ENCODE peak calls at places on chromosomes 5 and 9, in seven cellular contexts. One of them, this sample, is unnamed.

GRCh38 chr5:107917983-107918382 is 247.2 kb upstream of the EFNA5 start:
- DNase-seq in stimulated activated CD4-positive, alpha-beta T cell treated with anti-CD3 and anti-CD28 coated beads, Interleukin-2, amount 100 ng/mL, for 48 hours: no peak
- DNase-seq in activated CD8-positive, alpha-beta memory T cell treated with anti-CD3 and anti-CD28 coated beads, Interleukin-2, amount 50 U/mL, for 48 hours: no peak
- DNase-seq in heart right ventricle: no peak
- DNase-seq in Caki2: no peak
- DNase-seq in A673: peak; percentile 4
- DNase-seq in pons: no peak
- DNase-seq in this sample: peak; percentile 3

GRCh38 chr9:123609844-123610243 is 253.8 kb downstream of the CRB2 start:
- DNase-seq in heart right ventricle: no peak
- DNase-seq in stimulated activated CD4-positive, alpha-beta T cell treated with anti-CD3 and anti-CD28 coated beads, Interleukin-2, amount 100 ng/mL, for 48 hours: no peak
- DNase-seq in activated CD8-positive, alpha-beta memory T cell treated with anti-CD3 and anti-CD28 coated beads, Interleukin-2, amount 50 U/mL, for 48 hours: no peak
- DNase-seq in Caki2: no peak
- DNase-seq in A673: peak; percentile 12
- DNase-seq in pons: peak; percentile 8
- DNase-seq in this sample: no peak

GRCh38 chr5:119368238-119368630 is 12.4 kb downstream of the TNFAIP8 start:
- DNase-seq in stimulated activated CD4-positive, alpha-beta T cell treated with anti-CD3 and anti-CD28 coated beads, Interleukin-2, amount 100 ng/mL, for 48 hours: no peak
- DNase-seq in heart right ventricle: no peak
- DNase-seq in A673: no peak
- DNase-seq in Caki2: no peak
- DNase-seq in pons: no peak
- DNase-seq in activated CD8-positive, alpha-beta memory T cell treated with anti-CD3 and anti-CD28 coated beads, Interleukin-2, amount 50 U/mL, for 48 hours: no peak
- DNase-seq in this sample: no peak

GRCh38 chr9:127658431-127658830 is 46.4 kb downstream of the STXBP1 start:
- DNase-seq in activated CD8-positive, alpha-beta memory T cell treated with anti-CD3 and anti-CD28 coated beads, Interleukin-2, amount 50 U/mL, for 48 hours: no peak
- DNase-seq in pons: no peak
- DNase-seq in stimulated activated CD4-positive, alpha-beta T cell treated with anti-CD3 and anti-CD28 coated beads, Interleukin-2, amount 100 ng/mL, for 48 hours: no peak
- DNase-seq in heart right ventricle: no peak
- DNase-seq in A673: no peak
- DNase-seq in Caki2: no peak
- DNase-seq in this sample: no peak

GRCh38 chr9:123453904-123454321 is 97.9 kb downstream of the CRB2 start:
- DNase-seq in A673: no peak
- DNase-seq in stimulated activated CD4-positive, alpha-beta T cell treated with anti-CD3 and anti-CD28 coated beads, Interleukin-2, amount 100 ng/mL, for 48 hours: no peak
- DNase-seq in heart right ventricle: peak; percentile 32
- DNase-seq in pons: peak; percentile 97
- DNase-seq in activated CD8-positive, alpha-beta memory T cell treated with anti-CD3 and anti-CD28 coated beads, Interleukin-2, amount 50 U/mL, for 48 hours: no peak
- DNase-seq in Caki2: no peak
- DNase-seq in this sample: no peak

GRCh38 chr9:109510506-109510905 is 12.4 kb upstream of the PTPN3 start:
- DNase-seq in A673: no peak
- DNase-seq in pons: no peak
- DNase-seq in stimulated activated CD4-positive, alpha-beta T cell treated with anti-CD3 and anti-CD28 coated beads, Interleukin-2, amount 100 ng/mL, for 48 hours: no peak
- DNase-seq in Caki2: no peak
- DNase-seq in activated CD8-positive, alpha-beta memory T cell treated with anti-CD3 and anti-CD28 coated beads, Interleukin-2, amount 50 U/mL, for 48 hours: no peak
- DNase-seq in heart right ventricle: no peak
- DNase-seq in this sample: no peak

GRCh38 chr5:1088031-1088430 is 23.8 kb downstream of the SLC12A7 start:
- DNase-seq in heart right ventricle: no peak
- DNase-seq in stimulated activated CD4-positive, alpha-beta T cell treated with anti-CD3 and anti-CD28 coated beads, Interleukin-2, amount 100 ng/mL, for 48 hours: no peak
- DNase-seq in activated CD8-positive, alpha-beta memory T cell treated with anti-CD3 and anti-CD28 coated beads, Interleukin-2, amount 50 U/mL, for 48 hours: no peak
- DNase-seq in pons: no peak
- DNase-seq in Caki2: no peak
- DNase-seq in A673: no peak
- DNase-seq in this sample: no peak

GRCh38 chr9:126303488-126303887 is 23.1 kb upstream of the MVB12B start:
- DNase-seq in activated CD8-positive, alpha-beta memory T cell treated with anti-CD3 and anti-CD28 coated beads, Interleukin-2, amount 50 U/mL, for 48 hours: no peak
- DNase-seq in A673: no peak
- DNase-seq in pons: no peak
- DNase-seq in stimulated activated CD4-positive, alpha-beta T cell treated with anti-CD3 and anti-CD28 coated beads, Interleukin-2, amount 100 ng/mL, for 48 hours: no peak
- DNase-seq in heart right ventricle: no peak
- DNase-seq in Caki2: no peak
- DNase-seq in this sample: no peak

GRCh38 chr9:10612649-10613398 is at the start of gene PTPRD:
- DNase-seq in Caki2: peak; percentile 67
- DNase-seq in stimulated activated CD4-positive, alpha-beta T cell treated with anti-CD3 and anti-CD28 coated beads, Interleukin-2, amount 100 ng/mL, for 48 hours: no peak
- DNase-seq in heart right ventricle: no peak
- DNase-seq in pons: no peak
- DNase-seq in A673: peak; percentile 67
- DNase-seq in activated CD8-positive, alpha-beta memory T cell treated with anti-CD3 and anti-CD28 coated beads, Interleukin-2, amount 50 U/mL, for 48 hours: peak; percentile 59
- DNase-seq in this sample: peak; percentile 24

GRCh38 chr5:170611446-170612088 is 107.7 kb downstream of the KCNIP1 start:
- DNase-seq in Caki2: peak; percentile 55
- DNase-seq in A673: no peak
- DNase-seq in stimulated activated CD4-positive, alpha-beta T cell treated with anti-CD3 and anti-CD28 coated beads, Interleukin-2, amount 100 ng/mL, for 48 hours: no peak
- DNase-seq in activated CD8-positive, alpha-beta memory T cell treated with anti-CD3 and anti-CD28 coated beads, Interleukin-2, amount 50 U/mL, for 48 hours: no peak
- DNase-seq in pons: no peak
- DNase-seq in heart right ventricle: no peak
- DNase-seq in this sample: no peak

GRCh38 chr5:16654647-16655334 is 38.0 kb upstream of the RETREG1 start:
- DNase-seq in stimulated activated CD4-positive, alpha-beta T cell treated with anti-CD3 and anti-CD28 coated beads, Interleukin-2, amount 100 ng/mL, for 48 hours: no peak
- DNase-seq in pons: no peak
- DNase-seq in Caki2: no peak
- DNase-seq in activated CD8-positive, alpha-beta memory T cell treated with anti-CD3 and anti-CD28 coated beads, Interleukin-2, amount 50 U/mL, for 48 hours: no peak
- DNase-seq in heart right ventricle: no peak
- DNase-seq in A673: no peak
- DNase-seq in this sample: no peak